ENCODE peak calls at places on chromosomes 6 and 20, in four cellular contexts. F is progenitor cell of endocrine pancreas, Q is foreskin fibroblast, P is fibroblast of the aortic adventitia. V is an unnamed sample.

GRCh38 chr6:83884523-83884922 is 25.0 kb downstream of the CYB5R4 start:
- DNase-seq in F (no peak), P (peak; percentile 70), Q (peak; percentile 17), V (no peak)

GRCh38 chr6:11317885-11318771 is 85.7 kb upstream of the NEDD9 start:
- DNase-seq in F (no peak), Q (peak; percentile 89), P (peak; percentile 94), V (peak; percentile 93)

GRCh38 chr6:91678679-91679078 is 1091.8 kb upstream of the MAP3K7 start:
- DNase-seq in Q (no peak), F (no peak), P (no peak), V (no peak)

GRCh38 chr6:89944181-89944755 is 50.0 kb downstream of the GJA10 start:
- DNase-seq in F (no peak), Q (no peak), P (no peak), V (no peak)

GRCh38 chr20:18138266-18138582 is 561 bp downstream of the KAT14 start:
- DNase-seq in F (no peak), Q (no peak), P (no peak), V (no peak)

GRCh38 chr20:7996898-7997297 is 22.7 kb downstream of the TMX4 start:
- DNase-seq in P (no peak), F (no peak), Q (no peak), V (no peak)

GRCh38 chr20:57702521-57702920 is 7.3 kb downstream of the PMEPA1 start:
- DNase-seq in P (no peak), Q (no peak), F (no peak), V (no peak)

GRCh38 chr6:68039641-68040311 is 595.3 kb upstream of the ADGRB3 start:
- DNase-seq in F (no peak), Q (no peak), P (no peak), V (no peak)

GRCh38 chr6:144151010-144151727 is 852 bp downstream of the STX11 start:
- DNase-seq in Q (no peak), P (peak; percentile 16), F (no peak), V (no peak)

GRCh38 chr6:37051138-37052026 is 45.9 kb downstream of the FGD2 start:
- DNase-seq in Q (peak; percentile 42), F (peak; percentile 89), P (peak; percentile 66), V (peak; percentile 99)

GRCh38 chr6:34391711-34392496 is 565 bp downstream of the NUDT3 start:
- DNase-seq in P (peak; percentile 45), Q (peak; percentile 29), F (peak; percentile 55), V (peak; percentile 89)

GRCh38 chr6:168035098-168035660 is 37.7 kb downstream of the KIF25 start:
- DNase-seq in F (peak; percentile 40), Q (peak; percentile 42), P (peak; percentile 61), V (peak; percentile 94)

GRCh38 chr6:111745186-111745585 is 128.1 kb downstream of the FYN start:
- DNase-seq in F (no peak), P (no peak), Q (no peak), V (no peak)

GRCh38 chr6:136823128-136823660 is 802 bp downstream of the PEX7 start:
- DNase-seq in P (no peak), Q (no peak), F (no peak), V (peak; percentile 80)

GRCh38 chr20:34001378-34001777 is 7.7 kb downstream of the RALY start:
- DNase-seq in Q (no peak), F (no peak), P (no peak), V (no peak)

GRCh38 chr6:39791850-39792500 is at the start of gene DAAM2:
- DNase-seq in F (peak; percentile 16), Q (peak; percentile 33), P (peak; percentile 19), V (peak; percentile 92)

GRCh38 chr6:16713597-16713996 is 47.7 kb downstream of the ATXN1 start:
- DNase-seq in Q (no peak), P (no peak), F (no peak), V (no peak)

GRCh38 chr20:347640-348484 is 951 bp downstream of the NRSN2 start:
- DNase-seq in F (peak; percentile 91), Q (peak; percentile 95), P (peak; percentile 89), V (peak; percentile 99)

GRCh38 chr20:32536861-32537656 is 48.1 kb downstream of the NOL4L start:
- DNase-seq in F (peak; percentile 70), P (no peak), Q (no peak), V (no peak)

GRCh38 chr20:38165966-38166706 is 1.1 kb upstream of the TGM2 start:
- DNase-seq in F (no peak), Q (no peak), P (peak; percentile 24), V (no peak)

GRCh38 chr20:14454296-14454695 is 116.9 kb upstream of the FLRT3 start:
- DNase-seq in Q (no peak), P (no peak), F (no peak), V (no peak)

GRCh38 chr6:34238507-34239239 is 2.0 kb downstream of the HMGA1 start:
- DNase-seq in F (no peak), P (peak; percentile 26), Q (no peak), V (peak; percentile 84)

GRCh38 chr6:13400772-13401171 is 72.4 kb upstream of the TBC1D7 start:
- DNase-seq in F (no peak), Q (no peak), P (no peak), V (no peak)

GRCh38 chr20:1619861-1620444 is at the start of gene SIRPB1:
- DNase-seq in P (no peak), F (no peak), Q (no peak), V (no peak)

GRCh38 chr6:169240125-169240524 is 13.5 kb downstream of the THBS2 start:
- DNase-seq in P (peak; percentile 10), F (no peak), Q (no peak), V (no peak)

GRCh38 chr6:37303891-37304503 is 46.1 kb upstream of the TMEM217 start:
- DNase-seq in Q (peak; percentile 43), F (no peak), P (peak; percentile 64), V (peak; percentile 49)

GRCh38 chr6:116012471-116012949 is 48.2 kb downstream of the FRK start:
- DNase-seq in F (no peak), Q (peak; percentile 24), P (peak; percentile 55), V (no peak)

GRCh38 chr20:17427646-17428045 is 103.5 kb downstream of the BFSP1 start:
- DNase-seq in P (no peak), Q (no peak), F (no peak), V (no peak)

GRCh38 chr20:46117704-46118467 is at the start of gene CD40:
- DNase-seq in F (peak; percentile 51), P (peak; percentile 52), Q (peak; percentile 73), V (peak; percentile 97)

GRCh38 chr20:14264869-14265268 is 72.5 kb downstream of the FLRT3 start:
- DNase-seq in P (peak; percentile 73), Q (no peak), F (no peak), V (no peak)

GRCh38 chr20:22386300-22386623 is 198.1 kb downstream of the FOXA2 start:
- DNase-seq in P (no peak), F (no peak), Q (no peak), V (no peak)
- TF ChIP-seq CTCF in P (no peak), F (no peak), Q (no peak), V (no peak)

GRCh38 chr6:159959976-159960384 is 8.9 kb upstream of the IGF2R start:
- DNase-seq in F (no peak), Q (no peak), P (peak; percentile 84), V (no peak)

GRCh38 chr6:159955945-159956361 is 12.9 kb upstream of the IGF2R start:
- DNase-seq in Q (no peak), F (no peak), P (no peak), V (no peak)

GRCh38 chr6:159960485-159960884 is 8.4 kb upstream of the IGF2R start:
- DNase-seq in P (no peak), Q (no peak), F (no peak), V (no peak)

GRCh38 chr6:159961523-159961922 is 7.4 kb upstream of the IGF2R start:
- DNase-seq in F (no peak), P (peak; percentile 49), Q (peak; percentile 76), V (no peak)

DNA sequence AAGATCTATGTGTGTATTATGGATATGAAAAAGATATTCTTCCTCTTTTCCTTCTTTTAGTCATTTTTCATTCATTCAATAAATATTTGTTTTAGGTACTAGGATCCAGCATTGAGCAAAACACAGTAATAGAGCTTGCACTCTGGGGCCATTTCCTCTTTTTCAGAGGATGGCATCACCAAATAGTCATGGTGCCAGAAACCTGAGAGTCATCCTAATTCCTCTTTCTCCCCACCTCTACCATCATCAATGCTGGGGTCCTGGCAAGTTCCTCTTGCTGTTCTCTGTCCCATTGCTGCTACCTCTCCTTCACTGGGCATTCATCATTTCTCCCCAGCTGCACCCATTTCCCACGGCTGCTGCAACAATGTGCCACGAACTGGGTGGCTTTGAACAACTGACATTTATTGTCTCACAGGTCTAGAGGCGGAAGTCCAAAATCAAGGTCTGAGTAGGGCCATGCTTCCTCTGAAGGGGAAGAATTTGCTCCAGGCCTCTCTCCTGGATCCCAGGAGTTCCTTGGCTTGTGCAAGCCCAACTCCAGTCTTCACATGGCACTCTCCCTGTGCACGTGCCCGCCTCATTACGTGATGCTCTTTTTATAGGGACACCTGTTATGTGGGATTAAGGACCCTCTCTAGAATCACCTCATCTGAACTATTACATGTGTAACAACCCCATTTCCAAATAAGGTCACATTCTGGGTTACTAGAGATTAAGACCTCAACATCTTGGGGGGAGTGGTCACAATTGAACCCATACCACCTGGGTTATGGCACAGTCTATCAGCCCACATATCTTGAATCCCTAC is 9.5 kb upstream of the IGF2R start:
- DNase-seq in Q (no peak), P (no peak), F (no peak), V (no peak)
- TF ChIP-seq CTCF in Q (no peak), P (no peak), F (no peak), V (no peak)

DNA sequence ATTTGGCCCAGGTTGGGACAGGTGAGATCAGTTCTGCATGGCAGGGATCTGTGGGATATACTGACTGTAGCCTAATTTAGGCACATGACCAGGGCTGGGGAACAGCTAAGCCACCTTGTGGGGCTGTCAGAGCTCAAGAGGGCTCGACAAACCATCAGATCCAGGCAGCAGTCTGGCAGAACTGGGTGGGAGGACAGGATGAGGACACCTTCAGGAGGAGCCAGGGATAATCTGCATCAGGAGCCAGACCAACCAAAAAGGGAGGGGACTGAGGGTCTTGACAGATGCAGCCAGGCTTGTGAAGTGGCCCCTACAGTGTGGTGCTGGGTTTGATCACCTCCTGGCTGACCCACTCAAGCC is 123.4 kb downstream of the MAFB start:
- DNase-seq in P (no peak), Q (no peak), F (no peak), V (no peak)
- TF ChIP-seq CTCF in P (no peak), Q (no peak), F (no peak), V (no peak)

DNA sequence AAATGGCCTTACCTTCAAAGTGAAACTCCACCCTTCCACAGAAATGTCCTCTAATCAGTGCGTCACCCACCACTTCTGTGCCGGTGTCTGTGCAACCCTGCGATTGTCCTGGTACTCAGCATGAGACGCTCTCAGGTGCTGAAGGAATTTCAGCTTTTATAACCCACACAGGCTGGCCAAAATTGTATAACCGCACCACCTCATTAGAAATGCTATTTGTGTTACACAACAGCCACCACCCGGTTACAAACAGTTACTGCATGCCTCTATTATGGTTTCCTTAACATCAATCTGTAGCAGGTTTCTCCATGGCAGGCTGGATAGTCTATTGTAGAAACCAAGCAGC is 51.5 kb downstream of the SLC23A2 start:
- DNase-seq in F (no peak), Q (no peak), P (peak; percentile 71), V (no peak)
- TF ChIP-seq CTCF in F (peak; percentile 45), Q (peak; percentile 43), P (peak; percentile 63), V (peak; percentile 62)